ENCODE peak calls at places on chromosomes 6 and 20, in eight cellular contexts. Y, I, Q, X, P, A, B and S are unnamed samples.

GRCh38 chr6:170284126-170284773 is 6.6 kb downstream of the DLL1 start:
- DNase-seq in Y (no peak), I (peak; percentile 26), Q (no peak), X (peak; percentile 59), P (no peak), A (no peak), B (peak; percentile 42), S (no peak)

GRCh38 chr6:13488015-13488895 is 855 bp upstream of the GFOD1 start:
- DNase-seq in Y (peak; percentile 51), I (peak; percentile 78), Q (peak; percentile 71), X (peak; percentile 79), P (peak; percentile 66), A (peak; percentile 63), B (peak; percentile 68), S (no peak)

GRCh38 chr6:1107578-1107977 is 204.3 kb upstream of the FOXQ1 start:
- DNase-seq in Y (no peak), I (no peak), Q (no peak), X (no peak), P (no peak), A (no peak), B (no peak), S (no peak)

GRCh38 chr20:19582782-19583181 is 175.3 kb upstream of the RIN2 start:
- DNase-seq in Y (no peak), I (no peak), Q (no peak), X (peak; percentile 39), P (no peak), A (no peak), B (no peak), S (no peak)

GRCh38 chr6:45923831-45924391 is 91.7 kb downstream of the CLIC5 start:
- DNase-seq in Y (no peak), I (no peak), Q (no peak), X (no peak), P (no peak), A (no peak), B (no peak), S (no peak)

GRCh38 chr6:22614541-22614940 is 45.2 kb downstream of the HDGFL1 start:
- DNase-seq in Y (no peak), I (no peak), Q (no peak), X (no peak), P (no peak), A (no peak), B (no peak), S (no peak)

GRCh38 chr6:39214846-39215639 is 14.2 kb downstream of the KCNK5 start:
- DNase-seq in Y (no peak), I (no peak), Q (peak; percentile 67), X (no peak), P (no peak), A (peak; percentile 75), B (peak; percentile 53), S (no peak)

GRCh38 chr6:91317247-91317646 is 730.4 kb upstream of the MAP3K7 start:
- DNase-seq in Y (no peak), I (no peak), Q (no peak), X (no peak), P (no peak), A (no peak), B (no peak), S (no peak)

GRCh38 chr6:89731924-89732568 is 87.5 kb downstream of the MDN1 start:
- DNase-seq in Y (no peak), I (no peak), Q (no peak), X (no peak), P (no peak), A (no peak), B (no peak), S (no peak)

GRCh38 chr6:34638834-34639736 is 57.5 kb downstream of the ILRUN start:
- DNase-seq in Y (no peak), I (no peak), Q (no peak), X (no peak), P (no peak), A (no peak), B (no peak), S (no peak)

GRCh38 chr6:110287462-110288341 is 70.4 kb downstream of the METTL24 start:
- DNase-seq in Y (no peak), I (no peak), Q (no peak), X (no peak), P (no peak), A (peak; percentile 9), B (peak; percentile 58), S (no peak)

DNA sequence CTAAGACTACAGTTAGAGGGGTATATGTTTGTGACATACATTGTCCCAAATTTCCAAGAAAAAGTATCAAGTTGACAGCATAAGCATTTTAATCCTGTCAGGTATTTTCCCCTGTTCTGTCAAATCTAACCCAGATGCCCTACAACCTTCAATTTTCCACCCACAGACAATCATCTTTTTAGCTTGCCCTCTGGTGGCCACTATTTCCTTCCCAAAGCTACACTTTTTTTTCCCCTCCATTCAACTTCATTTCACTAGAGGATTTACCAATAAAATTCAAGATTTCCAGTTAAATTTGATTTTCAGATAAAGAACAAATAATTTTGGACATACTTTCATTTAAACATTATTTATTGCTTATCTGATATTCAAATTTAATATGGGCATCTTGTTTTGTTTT is 286.6 kb downstream of the TENT5A start:
- DNase-seq in Y (no peak), I (no peak), Q (no peak), X (no peak), P (no peak), A (no peak), B (no peak), S (no peak)
- TF ChIP-seq CTCF in Y (peak; percentile 76), I (peak; percentile 29), Q (peak; percentile 44), X (no peak), P (no peak), A (peak; percentile 41), B (peak; percentile 6), S (no peak)

GRCh38 chr6:73129653-73130443 is 95.4 kb downstream of the KHDC1L start:
- DNase-seq in Y (peak; percentile 89), I (peak; percentile 89), Q (peak; percentile 83), X (peak; percentile 88), P (peak; percentile 31), A (peak; percentile 89), B (peak; percentile 67), S (peak; percentile 75)

GRCh38 chr6:73134588-73134987 is 90.7 kb downstream of the KHDC1L start:
- DNase-seq in Y (peak; percentile 94), I (peak; percentile 75), Q (no peak), X (no peak), P (no peak), A (peak; percentile 59), B (no peak), S (no peak)

DNA sequence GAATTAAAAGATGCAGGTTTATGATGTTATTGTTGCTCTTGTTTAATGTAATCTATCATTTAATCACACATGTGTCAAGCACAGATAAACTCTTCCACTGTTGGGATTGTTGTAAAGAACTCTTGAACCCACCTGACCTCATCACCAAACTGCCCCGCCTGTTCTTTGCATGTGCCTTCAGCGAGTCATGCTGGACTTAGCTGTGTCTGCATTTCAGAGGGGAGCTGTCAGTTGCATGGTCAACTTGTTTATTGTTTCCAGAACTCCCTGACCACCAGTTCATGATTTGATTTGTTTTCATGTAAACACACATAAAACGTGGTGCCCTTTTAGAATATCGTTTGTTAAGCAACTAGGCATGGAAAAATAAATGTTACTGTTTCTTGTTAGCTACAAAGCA is 93.6 kb downstream of the KHDC1L start:
- DNase-seq in Y (no peak), I (no peak), Q (no peak), X (no peak), P (no peak), A (no peak), B (no peak), S (no peak)
- H3K27me3 ChIP-seq in Y (no peaks in the 10 kb centered on the region), I (no peaks in the 10 kb centered on the region), Q (no peaks in the 10 kb centered on the region), X (no peaks in the 10 kb centered on the region), P (no peaks in the 10 kb centered on the region), A (no peaks in the 10 kb centered on the region), B (no peaks in the 10 kb centered on the region), S (no peaks in the 10 kb centered on the region)

DNA sequence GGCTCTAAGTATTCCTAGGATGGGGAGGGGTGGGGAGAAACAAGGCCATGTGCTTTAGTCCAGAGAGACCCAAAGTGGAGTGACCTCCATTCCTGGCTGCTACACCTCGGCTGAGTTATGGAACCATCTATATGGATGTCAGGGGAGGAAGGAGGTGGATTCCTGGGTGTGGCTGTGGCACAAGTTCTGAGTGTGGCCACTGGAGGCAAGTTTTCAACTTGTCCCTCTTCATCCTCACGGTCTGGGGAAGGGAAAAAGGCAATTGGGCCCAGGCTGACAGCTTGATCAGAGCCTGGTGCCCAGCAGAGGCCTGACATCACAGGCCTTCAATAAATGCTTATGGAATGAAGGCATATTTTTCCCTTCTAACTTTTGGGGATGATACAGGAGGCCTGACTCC is 2.0 kb upstream of the ITPR3 start:
- DNase-seq in Y (no peak), I (no peak), Q (no peak), X (no peak), P (no peak), A (no peak), B (no peak), S (no peak)
- TF ChIP-seq CTCF in Y (no peak), I (no peak), Q (peak; percentile 10), X (no peak), P (no peak), A (no peak), B (no peak), S (no peak)

GRCh38 chr6:29726795-29727194 is 3.6 kb downstream of the HLA-F start:
- DNase-seq in Y (no peak), I (no peak), Q (no peak), X (no peak), P (no peak), A (no peak), B (no peak), S (no peak)

GRCh38 chr6:29722773-29723665 is at the start of gene HLA-F:
- DNase-seq in Y (peak; percentile 81), I (peak; percentile 84), Q (peak; percentile 89), X (peak; percentile 96), P (peak; percentile 69), A (peak; percentile 80), B (peak; percentile 89), S (peak; percentile 72)

GRCh38 chr6:29725981-29726380 is 2.7 kb downstream of the HLA-F start:
- DNase-seq in Y (no peak), I (no peak), Q (no peak), X (no peak), P (no peak), A (no peak), B (no peak), S (no peak)

GRCh38 chr6:29724937-29725869 is 2.0 kb downstream of the HLA-F start:
- DNase-seq in Y (no peak), I (no peak), Q (no peak), X (no peak), P (no peak), A (no peak), B (no peak), S (no peak)

DNA sequence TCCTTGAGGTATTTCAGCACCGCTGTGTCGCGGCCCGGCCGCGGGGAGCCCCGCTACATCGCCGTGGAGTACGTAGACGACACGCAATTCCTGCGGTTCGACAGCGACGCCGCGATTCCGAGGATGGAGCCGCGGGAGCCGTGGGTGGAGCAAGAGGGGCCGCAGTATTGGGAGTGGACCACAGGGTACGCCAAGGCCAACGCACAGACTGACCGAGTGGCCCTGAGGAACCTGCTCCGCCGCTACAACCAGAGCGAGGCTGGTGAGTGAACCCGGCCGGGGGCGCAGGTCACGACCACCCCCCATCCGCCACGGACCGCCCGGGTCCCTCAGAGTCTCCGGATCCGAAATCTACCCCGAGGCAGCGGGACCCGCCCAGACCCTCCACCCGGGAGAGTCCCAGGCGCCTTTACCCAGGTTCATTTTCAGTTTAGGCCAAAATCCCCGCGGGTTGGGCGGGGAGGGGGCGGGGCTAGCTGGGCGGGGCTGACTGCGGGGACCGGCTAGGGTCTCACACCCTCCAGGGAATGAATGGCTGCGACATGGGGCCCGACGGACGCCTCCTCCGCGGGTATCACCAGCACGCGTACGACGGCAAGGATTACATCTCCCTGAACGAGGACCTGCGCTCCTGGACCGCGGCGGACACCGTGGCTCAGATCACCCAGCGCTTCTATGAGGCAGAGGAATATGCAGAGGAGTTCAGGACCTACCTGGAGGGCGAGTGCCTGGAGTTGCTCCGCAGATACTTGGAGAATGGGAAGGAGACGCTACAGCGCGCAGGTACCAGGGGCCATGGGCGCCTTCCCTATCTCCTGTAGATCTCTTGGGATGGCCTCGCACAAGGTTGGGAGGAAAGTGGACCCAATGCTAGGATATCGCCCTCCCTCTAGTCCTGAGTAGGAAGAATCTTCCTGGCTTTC is 693 bp downstream of the HLA-F start:
- DNase-seq in Y (peak; percentile 80), I (peak; percentile 58), Q (peak; percentile 61), X (peak; percentile 79), P (peak; percentile 45), A (peak; percentile 41), B (peak; percentile 80), S (peak; percentile 66)
- H3K27me3 ChIP-seq in Y (peaks cover 9% of the 10 kb centered on the region), I (no peaks in the 10 kb centered on the region), Q (no peaks in the 10 kb centered on the region), X (no peaks in the 10 kb centered on the region), P (no peaks in the 10 kb centered on the region), A (no peaks in the 10 kb centered on the region), B (no peaks in the 10 kb centered on the region), S (no peaks in the 10 kb centered on the region)